ENCODE peak calls at places on chromosomes 4 and X, in seven cellular contexts. One of them, this sample, is unnamed.

GRCh38 chrX:96764864-96765263 is 80.2 kb downstream of the DIAPH2 start:
- DNase-seq in RPMI8226: no peak
- DNase-seq in tibial artery: no peak
- DNase-seq in A549: no peak
- DNase-seq in Right ventricle myocardium superior: no peak
- DNase-seq in HCT116: no peak
- DNase-seq in HFF-Myc: no peak
- DNase-seq in this sample: no peak

GRCh38 chrX:397575-397974 is 10.9 kb upstream of the PPP2R3B start:
- DNase-seq in RPMI8226: peak; percentile 1
- DNase-seq in tibial artery: no peak
- DNase-seq in A549: no peak
- DNase-seq in Right ventricle myocardium superior: peak; percentile 52
- DNase-seq in HCT116: no peak
- DNase-seq in HFF-Myc: peak; percentile 63
- DNase-seq in this sample: no peak

GRCh38 chr4:53599632-53600031 is 8.3 kb upstream of the LNX1 start:
- DNase-seq in RPMI8226: no peak
- DNase-seq in tibial artery: no peak
- DNase-seq in A549: no peak
- DNase-seq in Right ventricle myocardium superior: no peak
- DNase-seq in HCT116: no peak
- DNase-seq in HFF-Myc: no peak
- DNase-seq in this sample: no peak

GRCh38 chrX:63128509-63128908 is 222.6 kb downstream of the SPIN4 start:
- DNase-seq in RPMI8226: peak; percentile 33
- DNase-seq in tibial artery: no peak
- DNase-seq in A549: no peak
- DNase-seq in Right ventricle myocardium superior: no peak
- DNase-seq in HCT116: peak; percentile 16
- DNase-seq in HFF-Myc: no peak
- DNase-seq in this sample: peak; percentile 16

GRCh38 chrX:71660562-71661416 is 6.6 kb upstream of the LOC101059915 start:
- DNase-seq in RPMI8226: no peak
- DNase-seq in tibial artery: no peak
- DNase-seq in A549: no peak
- DNase-seq in Right ventricle myocardium superior: no peak
- DNase-seq in HCT116: no peak
- DNase-seq in HFF-Myc: no peak
- DNase-seq in this sample: no peak

GRCh38 chrX:121008920-121009319 is 23.4 kb upstream of the CT47A1 start:
- DNase-seq in RPMI8226: no peak
- DNase-seq in tibial artery: no peak
- DNase-seq in A549: no peak
- DNase-seq in Right ventricle myocardium superior: no peak
- DNase-seq in HCT116: no peak
- DNase-seq in HFF-Myc: no peak
- DNase-seq in this sample: no peak

GRCh38 chr4:74661427-74662171 is 132.7 kb downstream of the BTC start:
- DNase-seq in RPMI8226: no peak
- DNase-seq in tibial artery: no peak
- DNase-seq in A549: no peak
- DNase-seq in Right ventricle myocardium superior: no peak
- DNase-seq in HCT116: no peak
- DNase-seq in HFF-Myc: no peak
- DNase-seq in this sample: peak; percentile 55

GRCh38 chrX:29295987-29296680 is 708.9 kb downstream of the IL1RAPL1 start:
- DNase-seq in RPMI8226: no peak
- DNase-seq in tibial artery: no peak
- DNase-seq in A549: no peak
- DNase-seq in Right ventricle myocardium superior: no peak
- DNase-seq in HCT116: no peak
- DNase-seq in HFF-Myc: no peak
- DNase-seq in this sample: no peak

GRCh38 chr4:3791910-3792542 is 25.8 kb downstream of the ADRA2C start:
- DNase-seq in RPMI8226: peak; percentile 70
- DNase-seq in tibial artery: no peak
- DNase-seq in A549: no peak
- DNase-seq in Right ventricle myocardium superior: peak; percentile 36
- DNase-seq in HCT116: no peak
- DNase-seq in HFF-Myc: no peak
- DNase-seq in this sample: peak; percentile 65

GRCh38 chr4:122898370-122899150 is 23.8 kb downstream of the NUDT6 start:
- DNase-seq in RPMI8226: no peak
- DNase-seq in tibial artery: no peak
- DNase-seq in A549: peak; percentile 52
- DNase-seq in Right ventricle myocardium superior: no peak
- DNase-seq in HCT116: peak; percentile 82
- DNase-seq in HFF-Myc: peak; percentile 77
- DNase-seq in this sample: peak; percentile 37

GRCh38 chr4:143391895-143392294 is 55.2 kb downstream of the GAB1 start:
- DNase-seq in RPMI8226: no peak
- DNase-seq in tibial artery: no peak
- DNase-seq in A549: no peak
- DNase-seq in Right ventricle myocardium superior: no peak
- DNase-seq in HCT116: no peak
- DNase-seq in HFF-Myc: no peak
- DNase-seq in this sample: no peak

This sample was measured in Calu3.